ENCODE peak calls at places on chromosome 5, in eight cellular contexts. R is EH; J is HFFc6; P is stimulated activated naive B cell treated with anti-CD40 and anti-IgM and Interleukin-4, amounts not matched to agents 10 μg/mL and 1 μg/mL and 100 μg/mL, for 72 hours; T is cerebellar cortex; D is iPS DF 19.7; Z is upper lobe of right lung; B is small intestine. N is an unnamed sample.

GRCh38 chr5:124979174-124979573 is 232.7 kb upstream of the ZNF608 start:
- DNase-seq in R (no peak), J (no peak), P (no peak), T (no peak), D (no peak), Z (no peak), B (peak; percentile 21), N (no peak)

GRCh38 chr5:109485030-109485429 is 75.3 kb upstream of the PJA2 start:
- DNase-seq in R (peak; percentile 6), J (no peak), P (no peak), T (peak; percentile 16), D (no peak), Z (peak; percentile 76), B (peak; percentile 61), N (peak; percentile 88)

GRCh38 chr5:56734066-56734766 is 81.1 kb upstream of the MAP3K1 start:
- DNase-seq in R (no peak), J (no peak), P (no peak), T (peak; percentile 80), D (no peak), Z (no peak), B (no peak), N (no peak)

GRCh38 chr5:16143361-16144049 is 36.1 kb downstream of the MARCHF11 start:
- DNase-seq in R (no peak), J (no peak), P (no peak), T (no peak), D (no peak), Z (no peak), B (no peak), N (no peak)

GRCh38 chr5:178143901-178144300 is 9.8 kb downstream of the NHP2 start:
- DNase-seq in R (no peak), J (no peak), P (no peak), T (no peak), D (no peak), Z (no peak), B (no peak), N (no peak)

GRCh38 chr5:8114597-8115266 is 245.8 kb downstream of the MTRR start:
- DNase-seq in R (no peak), J (no peak), P (no peak), T (no peak), D (no peak), Z (no peak), B (no peak), N (no peak)

GRCh38 chr5:149497357-149497756 is 53.9 kb downstream of the CSNK1A1 start:
- DNase-seq in R (peak; percentile 94), J (peak; percentile 90), P (no peak), T (no peak), D (no peak), Z (no peak), B (no peak), N (no peak)

GRCh38 chr5:82165740-82166530 is 112.2 kb downstream of the RPS23 start:
- DNase-seq in R (peak; percentile 89), J (peak; percentile 84), P (peak; percentile 5), T (peak; percentile 97), D (peak; percentile 69), Z (no peak), B (peak; percentile 38), N (peak; percentile 96)

GRCh38 chr5:116486588-116486987 is 88.0 kb downstream of the SEMA6A start:
- DNase-seq in R (no peak), J (no peak), P (no peak), T (no peak), D (no peak), Z (no peak), B (peak; percentile 35), N (no peak)

N was measured in Ammon's horn.